ENCODE peak calls at places on chromosomes 3 and 15, in five cellular contexts. K, Y, U, X and O are unnamed samples. For H3K4me1, the result is how much of the 10 kb centered on the place peaks cover.

GRCh38 chr3:37171144-37171543 is 3.2 kb downstream of the LRRFIP2 start:
- DNase-seq in K (no peak), Y (no peak), U (no peak), X (peak), O (no peak)

GRCh38 chr3:184559336-184559735 is 2.2 kb upstream of the EPHB3 start:
- DNase-seq in K (no peak), Y (no peak), U (no peak), X (no peak), O (no peak)

GRCh38 chr3:52704611-52705437 is 767 bp downstream of the GLT8D1 start:
- DNase-seq in K (peak), Y (peak), U (peak), X (peak), O (peak)

GRCh38 chr3:27312044-27312668 is 57.0 kb downstream of the NEK10 start:
- DNase-seq in K (peak), Y (peak), U (peak), X (peak), O (peak)

GRCh38 chr3:32399030-32399620 is 7.5 kb downstream of the CMTM7 start:
- DNase-seq in K (peak), Y (peak), U (peak), X (peak), O (peak)

GRCh38 chr3:169604568-169604967 is 58.9 kb downstream of the MECOM start:
- DNase-seq in K (peak), Y (no peak), U (peak), X (peak), O (no peak)

GRCh38 chr15:62737551-62737950 is 305.0 kb upstream of the TPM1 start:
- DNase-seq in K (no peak), Y (no peak), U (peak), X (no peak), O (no peak)

GRCh38 chr3:106457278-106458210 is 588.7 kb upstream of the CBLB start:
- DNase-seq in K (no peak), Y (no peak), U (peak), X (peak), O (peak)

GRCh38 chr3:94159062-94159726 is 96.3 kb downstream of the NSUN3 start:
- DNase-seq in K (no peak), Y (peak), U (peak), X (peak), O (no peak)

GRCh38 chr3:193594946-193595689 is 2.1 kb downstream of the OPA1 start:
- DNase-seq in K (no peak), Y (no peak), U (peak), X (no peak), O (no peak)

GRCh38 chr3:186268616-186269448 is 93.2 kb downstream of the DGKG start:
- DNase-seq in K (peak), Y (no peak), U (peak), X (peak), O (no peak)

GRCh38 chr3:85781806-85782205 is 823.0 kb downstream of the CADM2 start:
- DNase-seq in K (no peak), Y (no peak), U (no peak), X (peak), O (no peak)

GRCh38 chr3:98906230-98906629 is 4.7 kb upstream of the DCBLD2 start:
- DNase-seq in K (no peak), Y (no peak), U (peak), X (peak), O (no peak)

GRCh38 chr15:60184579-60184978 is 180.5 kb downstream of the FOXB1 start:
- DNase-seq in K (no peak), Y (peak), U (peak), X (no peak), O (no peak)

GRCh38 chr3:124519844-124520243 is 210.4 kb upstream of the UMPS start:
- DNase-seq in K (no peak), Y (no peak), U (no peak), X (no peak), O (no peak)

GRCh38 chr15:100692671-100693070 is 90.3 kb downstream of the ASB7 start:
- DNase-seq in K (no peak), Y (no peak), U (no peak), X (no peak), O (no peak)

GRCh38 chr3:157282261-157283191 is 122.6 kb upstream of the CCNL1 start:
- DNase-seq in K (no peak), Y (peak), U (peak), X (peak), O (no peak)

GRCh38 chr15:44633603-44634002 is 29.9 kb downstream of the SPG11 start:
- DNase-seq in K (no peak), Y (no peak), U (peak), X (peak), O (no peak)

GRCh38 chr3:132317229-132317948 is at the start of gene ACP3:
- DNase-seq in K (peak), Y (peak), U (peak), X (peak), O (no peak)

GRCh38 chr15:64851503-64851840 is 9.8 kb downstream of the PLEKHO2 start:
- DNase-seq in K (no peak), Y (peak), U (peak), X (peak), O (no peak)

GRCh38 chr3:180183346-180183745 is 146.6 kb upstream of the PEX5L start:
- DNase-seq in K (no peak), Y (no peak), U (no peak), X (no peak), O (no peak)

GRCh38 chr3:180179562-180179961 is 142.8 kb upstream of the PEX5L start:
- DNase-seq in K (no peak), Y (no peak), U (no peak), X (no peak), O (no peak)

GRCh38 chr3:180181387-180181786 is 144.7 kb upstream of the PEX5L start:
- DNase-seq in K (no peak), Y (no peak), U (peak), X (no peak), O (no peak)

GRCh38 chr3:180177255-180177654 is 140.5 kb upstream of the PEX5L start:
- DNase-seq in K (no peak), Y (no peak), U (no peak), X (no peak), O (no peak)

DNA sequence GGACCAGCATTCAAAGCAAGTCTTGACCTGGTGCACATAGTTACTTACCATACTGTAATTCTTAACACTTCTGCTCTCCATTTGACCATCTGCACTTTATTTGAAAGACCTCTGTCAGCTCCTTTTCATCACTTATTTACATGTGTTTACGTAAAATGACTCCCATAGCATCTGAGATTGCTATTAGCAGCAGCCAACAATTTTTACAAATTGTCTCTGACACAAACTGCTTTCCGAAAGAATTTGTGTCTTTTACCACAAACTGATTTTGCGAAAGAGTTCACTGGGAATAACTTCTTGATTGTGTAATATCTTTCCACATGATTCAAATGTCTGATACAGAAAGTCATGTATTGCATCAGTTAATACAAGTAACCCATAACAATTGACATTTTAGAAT is 144.1 kb upstream of the PEX5L start:
- DNase-seq in K (no peak), Y (no peak), U (peak), X (peak), O (no peak)
- H3K4me1 ChIP-seq in K (under half), Y (under half), U (under half), X (under half), O (under half)

DNA sequence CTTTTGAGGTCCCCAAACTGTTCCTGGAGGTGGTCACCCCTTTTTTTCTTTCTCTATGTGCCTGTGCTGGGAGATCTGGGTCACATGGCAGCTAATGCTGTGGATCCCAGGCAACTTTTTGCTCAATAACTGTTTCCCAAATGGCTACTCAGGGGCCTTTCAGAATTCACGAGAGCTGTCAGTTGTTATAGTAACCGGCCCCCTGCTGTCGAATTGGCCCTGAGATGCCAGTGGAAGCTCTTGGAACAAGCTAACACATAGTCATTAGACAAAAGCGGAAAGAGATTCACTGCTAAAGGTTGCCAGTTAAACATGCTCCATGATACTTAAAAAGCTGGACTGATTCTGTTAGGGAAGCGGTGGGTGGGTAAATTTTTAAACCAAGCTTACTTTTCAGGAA is 144.1 kb downstream of the FEZF2 start:
- DNase-seq in K (no peak), Y (no peak), U (no peak), X (no peak), O (no peak)
- H3K4me2 ChIP-seq in K (no peak), Y (no peak), U (no peak), X (no peak), O (no peak)

DNA sequence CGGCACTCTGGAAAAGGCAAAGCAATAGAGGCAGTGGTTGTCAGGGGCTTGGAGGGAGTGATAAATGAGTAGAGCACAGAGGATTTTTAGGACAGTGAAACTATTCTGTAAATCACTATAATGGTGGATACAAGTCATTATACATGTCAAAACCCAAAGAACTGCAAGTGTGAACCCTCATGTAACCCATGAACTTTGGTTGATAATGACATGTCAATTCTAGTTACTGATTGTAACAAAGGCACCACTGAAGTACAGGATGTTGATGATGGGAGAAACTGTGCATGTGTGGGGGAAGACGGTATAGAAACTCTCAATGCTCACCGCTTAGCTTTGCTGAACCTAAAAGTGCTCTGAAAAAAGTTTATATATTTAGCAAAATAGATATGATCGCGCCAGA is 36.0 kb downstream of the BTLA start:
- DNase-seq in K (no peak), Y (no peak), U (no peak), X (no peak), O (no peak)
- H3K4me1 ChIP-seq in K (under half), Y (under half), U (under half), X (under half), O (half or more)

GRCh38 chr3:45566951-45567411 is 27.6 kb upstream of the LIMD1 start:
- DNase-seq in K (no peak), Y (no peak), U (no peak), X (no peak), O (no peak)
- H3K4me2 ChIP-seq in K (no peak), Y (no peak), U (no peak), X (no peak), O (peak)

GRCh38 chr3:66409771-66410355 is 91.0 kb downstream of the LRIG1 start:
- DNase-seq in K (no peak), Y (no peak), U (no peak), X (no peak), O (no peak)
- H3K4me1 ChIP-seq in K (half or more), Y (under half), U (under half), X (under half), O (under half)

GRCh38 chr15:39886418-39886817 is 33.6 kb downstream of the GPR176 start:
- DNase-seq in K (peak), Y (no peak), U (no peak), X (no peak), O (no peak)
- H3K4me2 ChIP-seq in K (no peak), Y (no peak), U (no peak), X (no peak), O (no peak)